ENCODE peak calls at places on chromosomes 12 and 14, in seven cellular contexts. L is cardiac fibroblast; N is naive B cell; A is left colon; J is mesothelial cell of epicardium; D is activated naive CD4-positive, alpha-beta T cell treated with Interleukin-2 at 50 U/mL for 16 hours; E is anterior cingulate cortex. B is an unnamed sample.

GRCh38 chr12:129212221-129212630 is 358.9 kb downstream of the GLT1D1 start:
- DNase-seq in J (no peak), N (no peak), L (no peak), A (no peak), E (no peak), D (no peak), B (peak)

GRCh38 chr12:12999959-13000615 is at the start of gene HEBP1:
- DNase-seq in L (peak), J (peak), A (peak), D (peak), N (peak), E (peak), B (peak)

GRCh38 chr14:61750708-61751474 is 11.3 kb upstream of the SNAPC1 start:
- DNase-seq in D (peak), A (peak), E (peak), J (peak), L (peak), N (peak), B (peak)

GRCh38 chr12:6167327-6168280 is 32.6 kb upstream of the CD9 start:
- DNase-seq in J (no peak), N (peak), A (peak), L (peak), E (no peak), D (peak), B (peak)

GRCh38 chr12:49126852-49127763 is 4.1 kb downstream of the TUBA1B start:
- DNase-seq in D (no peak), N (no peak), A (no peak), L (no peak), J (no peak), E (no peak), B (no peak)

GRCh38 chr12:84793558-84794367 is 118.8 kb downstream of the SLC6A15 start:
- DNase-seq in L (peak), D (no peak), A (no peak), J (no peak), E (no peak), N (no peak), B (peak)

GRCh38 chr12:121831571-121832235 is 27.0 kb downstream of the HPD start:
- DNase-seq in L (no peak), E (no peak), J (no peak), A (no peak), D (no peak), N (no peak), B (no peak)

GRCh38 chr12:120404271-120404670 is 33.6 kb upstream of the COX6A1 start:
- DNase-seq in D (no peak), N (no peak), L (no peak), A (no peak), J (no peak), E (no peak), B (no peak)

GRCh38 chr14:32998433-32998832 is 59.8 kb downstream of the NPAS3 start:
- DNase-seq in E (no peak), L (peak), J (no peak), A (no peak), D (no peak), N (no peak), B (no peak)

GRCh38 chr12:124538194-124539082 is 29.0 kb downstream of the NCOR2 start:
- DNase-seq in E (no peak), A (no peak), J (no peak), D (no peak), N (no peak), L (no peak), B (no peak)